ENCODE peak calls at places on chromosomes 12 and 14, in seven cellular contexts. J is right cardiac atrium; F is endothelial cell of umbilical vein; C is trophoblast cell; D is CD4-positive, alpha-beta memory T cell; G is IMR-90; L is CD8-positive, alpha-beta memory T cell. E is an unnamed sample.

GRCh38 chr14:49634547-49635334 is at the start of gene DNAAF2:
- DNase-seq in F (peak; percentile 80), G (peak; percentile 76), D (peak; percentile 82), L (peak; percentile 80), J (peak; percentile 84), C (peak; percentile 62), E (peak; percentile 64)

GRCh38 chr12:19484738-19485137 is 45.4 kb downstream of the AEBP2 start:
- DNase-seq in F (no peak), J (no peak), G (no peak), C (no peak), L (no peak), D (no peak), E (no peak)

GRCh38 chr14:93686313-93686712 is 102.0 kb downstream of the PRIMA1 start:
- DNase-seq in G (no peak), F (no peak), L (no peak), C (no peak), J (no peak), D (no peak), E (no peak)

GRCh38 chr14:89767861-89768268 is 186.7 kb downstream of the EFCAB11 start:
- DNase-seq in D (peak; percentile 69), C (peak; percentile 37), G (peak; percentile 63), J (no peak), L (peak; percentile 63), F (peak; percentile 44), E (peak; percentile 34)

GRCh38 chr12:25320123-25321006 is 69.6 kb upstream of the KRAS start:
- DNase-seq in C (no peak), D (no peak), J (no peak), F (no peak), G (no peak), L (no peak), E (no peak)

GRCh38 chr14:29536886-29537511 is 390.6 kb downstream of the PRKD1 start:
- DNase-seq in F (peak; percentile 33), G (peak; percentile 35), D (no peak), J (no peak), L (no peak), C (no peak), E (no peak)

GRCh38 chr14:68730367-68730766 is 62.5 kb downstream of the ZFP36L1 start:
- DNase-seq in C (no peak), F (no peak), L (no peak), J (no peak), G (no peak), D (no peak), E (no peak)

GRCh38 chr12:3033538-3033865 is 43.7 kb upstream of the TSPAN9 start:
- DNase-seq in D (no peak), G (no peak), L (no peak), J (peak; percentile 17), C (no peak), F (no peak), E (no peak)

GRCh38 chr14:89926709-89927108 is 27.8 kb downstream of the EFCAB11 start:
- DNase-seq in G (peak; percentile 47), D (no peak), L (no peak), J (no peak), C (no peak), F (peak; percentile 55), E (no peak)

GRCh38 chr14:90299408-90299807 is 32.3 kb downstream of the NRDE2 start:
- DNase-seq in G (no peak), D (no peak), C (no peak), J (no peak), F (no peak), L (no peak), E (no peak)

GRCh38 chr14:32762886-32763285 is 175.8 kb upstream of the NPAS3 start:
- DNase-seq in G (peak; percentile 1), F (no peak), L (no peak), J (no peak), C (no peak), D (no peak), E (no peak)

GRCh38 chr14:96754845-96755184 is 42.4 kb upstream of the VRK1 start:
- DNase-seq in D (no peak), L (no peak), G (no peak), F (no peak), J (no peak), C (no peak), E (no peak)

GRCh38 chr12:124651508-124652273 is 84.3 kb upstream of the NCOR2 start:
- DNase-seq in G (no peak), L (no peak), J (no peak), D (no peak), F (peak; percentile 55), C (no peak), E (no peak)

GRCh38 chr12:75315518-75315917 is 14.6 kb downstream of the CAPS2 start:
- DNase-seq in D (no peak), J (no peak), L (no peak), F (no peak), G (peak; percentile 64), C (no peak), E (no peak)

GRCh38 chr14:58697927-58698641 is 60.3 kb downstream of the DACT1 start:
- DNase-seq in L (no peak), D (no peak), G (no peak), J (no peak), F (no peak), C (no peak), E (no peak)

GRCh38 chr12:13049816-13050215 is 5.6 kb downstream of the FAM234B start:
- DNase-seq in G (peak; percentile 65), C (no peak), L (no peak), F (peak; percentile 66), D (no peak), J (peak; percentile 68), E (no peak)

DNA sequence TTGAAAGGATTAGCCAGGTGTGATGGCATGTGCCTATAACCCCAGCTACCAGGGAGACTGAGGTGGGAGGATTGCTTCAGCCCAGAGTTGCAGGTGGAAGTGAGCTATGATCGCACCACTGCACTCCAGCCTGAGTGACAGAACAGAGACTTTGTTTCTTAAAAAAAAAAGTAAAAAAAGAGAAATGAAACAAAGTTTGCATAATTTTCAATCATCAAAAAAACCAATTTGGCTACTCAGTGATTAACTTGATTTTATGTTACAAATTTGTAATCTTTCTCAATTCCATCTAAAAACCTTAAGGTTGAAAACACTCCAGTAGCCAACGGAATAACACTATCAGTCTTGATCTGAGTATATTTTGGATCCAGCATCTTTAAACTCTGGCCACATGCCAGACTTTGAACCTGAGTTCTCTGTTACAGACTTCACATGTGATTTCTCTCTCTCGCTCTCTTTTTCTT is 12.6 kb upstream of the DENND5B start:
- DNase-seq in F (no peak), D (no peak), G (no peak), L (no peak), J (no peak), C (no peak), E (no peak)
- H3K4me3 ChIP-seq in F (no peak overlapping the region), D (no peak overlapping the region), G (no peak overlapping the region), L (no peak overlapping the region), J (no peak overlapping the region), C (no peak overlapping the region), E (no peak overlapping the region)

DNA sequence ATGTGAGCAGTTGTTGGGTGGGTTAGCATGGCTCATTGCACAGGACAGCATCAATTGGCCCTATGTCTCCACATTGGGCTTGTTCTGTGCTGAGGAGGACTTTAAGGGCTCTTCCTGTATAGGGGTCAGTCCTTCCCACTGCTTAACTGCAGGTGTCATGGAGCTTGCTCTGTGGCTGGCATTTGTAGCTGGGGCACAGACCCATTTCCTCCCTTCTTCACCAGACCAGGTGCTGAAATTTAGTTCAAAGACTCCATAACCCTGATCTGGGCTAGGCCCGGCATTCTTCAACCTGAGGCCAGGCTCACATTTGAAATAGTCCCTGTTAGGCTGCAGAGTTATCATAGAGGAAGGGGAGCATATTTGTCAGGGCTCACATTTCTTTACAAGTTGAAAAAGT is 12.8 kb downstream of the CHST11 start:
- DNase-seq in F (no peak), D (no peak), G (no peak), L (no peak), J (no peak), C (no peak), E (no peak)
- H3K4me1 ChIP-seq in F (peaks cover 4% of the 10 kb centered on the region), D (peaks cover 99% of the 10 kb centered on the region), G (no peaks in the 10 kb centered on the region), L (peaks cover 96% of the 10 kb centered on the region), J (no peaks in the 10 kb centered on the region), C (no peaks in the 10 kb centered on the region), E (peaks cover 5% of the 10 kb centered on the region)

DNA sequence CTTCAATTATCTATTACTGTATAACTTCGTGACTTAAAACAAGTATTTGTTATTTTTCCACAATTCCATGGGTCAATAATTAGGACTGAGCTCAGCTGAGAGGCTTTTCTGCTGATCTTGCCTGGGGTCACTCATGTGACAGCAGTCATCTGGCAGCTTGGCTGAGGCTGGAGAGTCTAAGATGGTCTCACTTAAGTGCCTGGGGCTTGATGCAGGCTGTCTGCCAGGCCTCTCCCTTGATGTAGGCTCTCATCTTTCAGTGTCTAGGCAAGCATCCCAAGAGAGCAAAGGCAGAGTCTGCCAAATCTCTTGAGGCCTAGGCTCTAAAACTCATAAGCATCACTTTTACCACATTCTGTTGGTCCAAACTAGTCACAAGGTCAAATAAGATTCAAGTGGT is 93.2 kb downstream of the NKX2-1 start:
- DNase-seq in F (no peak), D (no peak), J (no peak), C (no peak), G (no peak), L (no peak), E (no peak)
- H3K27me3 ChIP-seq in F (no peaks in the 10 kb centered on the region), D (no peaks in the 10 kb centered on the region), J (no peaks in the 10 kb centered on the region), C (no peaks in the 10 kb centered on the region), G (no peaks in the 10 kb centered on the region), L (no peaks in the 10 kb centered on the region), E (no peaks in the 10 kb centered on the region)

GRCh38 chr12:131830335-131831020 is 2.3 kb downstream of the MMP17 start:
- DNase-seq in F (peak; percentile 70), J (peak; percentile 93), C (peak; percentile 26), G (peak; percentile 77), D (no peak), L (no peak), E (peak; percentile 89)

GRCh38 chr12:131828671-131829350 is 618 bp downstream of the MMP17 start:
- DNase-seq in J (peak; percentile 61), D (no peak), L (no peak), G (no peak), C (no peak), F (no peak), E (peak; percentile 17)

GRCh38 chr12:131827961-131828534 is at the start of gene MMP17:
- DNase-seq in F (peak; percentile 41), C (no peak), J (peak; percentile 86), D (no peak), G (peak; percentile 55), L (no peak), E (peak; percentile 85)

GRCh38 chr12:131829795-131830334 is 1.7 kb downstream of the MMP17 start:
- DNase-seq in J (no peak), C (no peak), D (no peak), G (no peak), L (no peak), F (no peak), E (peak; percentile 62)

GRCh38 chr12:131829351-131829794 is 1.2 kb downstream of the MMP17 start:
- DNase-seq in C (no peak), L (no peak), G (no peak), J (peak; percentile 76), D (no peak), F (no peak), E (no peak)
- H3K4me3 ChIP-seq in C (peak overlapping the region; percentile 62), L (peak overlapping the region; percentile 28), G (peak overlapping the region; percentile 44), J (peak overlapping the region; percentile 57), D (no peak overlapping the region), F (no peak overlapping the region), E (peak overlapping the region; percentile 68)